ENCODE peak calls at places on chromosomes 6 and 20, in seven cellular contexts. F, B, Y, Q, P, X and J are unnamed samples.
A peak's percentile ranks its signal among the peaks of the same experiment; 100 is the strongest.

GRCh38 chr6:105550961-105551625 is 148.2 kb upstream of the PREP start:
- DNase-seq in F (no peak), B (no peak), Y (no peak), Q (no peak), P (no peak), X (no peak), J (no peak)

GRCh38 chr6:130322673-130323268 is 43.0 kb upstream of the TMEM200A start:
- DNase-seq in F (no peak), B (peak; percentile 55), Y (peak; percentile 17), Q (peak; percentile 20), P (no peak), X (peak; percentile 43), J (peak; percentile 27)

GRCh38 chr20:55544638-55545037 is 460.7 kb downstream of the CBLN4 start:
- DNase-seq in F (no peak), B (no peak), Y (no peak), Q (no peak), P (no peak), X (no peak), J (no peak)

GRCh38 chr20:62733250-62733842 is 24.7 kb downstream of the NTSR1 start:
- DNase-seq in F (no peak), B (no peak), Y (no peak), Q (no peak), P (peak; percentile 19), X (peak; percentile 8), J (no peak)

GRCh38 chr20:53571555-53572286 is 21.9 kb downstream of the ZNF217 start:
- DNase-seq in F (no peak), B (no peak), Y (no peak), Q (no peak), P (peak; percentile 27), X (no peak), J (no peak)

GRCh38 chr6:170402318-170403040 is 95.9 kb downstream of the FAM120B start:
- DNase-seq in F (no peak), B (no peak), Y (no peak), Q (no peak), P (no peak), X (no peak), J (no peak)

GRCh38 chr6:159257846-159258245 is 88.6 kb downstream of the FNDC1 start:
- DNase-seq in F (no peak), B (no peak), Y (no peak), Q (no peak), P (no peak), X (no peak), J (no peak)

GRCh38 chr6:56104591-56104990 is 142.8 kb downstream of the COL21A1 start:
- DNase-seq in F (no peak), B (no peak), Y (no peak), Q (no peak), P (no peak), X (no peak), J (no peak)

GRCh38 chr6:5537967-5538366 is 276.7 kb downstream of the FARS2 start:
- DNase-seq in F (no peak), B (no peak), Y (no peak), Q (no peak), P (no peak), X (no peak), J (no peak)

GRCh38 chr6:79543886-79544285 is 6.7 kb upstream of the LCA5 start:
- DNase-seq in F (no peak), B (no peak), Y (no peak), Q (no peak), P (no peak), X (no peak), J (no peak)

GRCh38 chr6:134722429-134722828 is 227.5 kb downstream of the ALDH8A1 start:
- DNase-seq in F (no peak), B (no peak), Y (no peak), Q (no peak), P (no peak), X (no peak), J (no peak)

GRCh38 chr6:156102129-156102528 is 646.5 kb upstream of the NOX3 start:
- DNase-seq in F (no peak), B (no peak), Y (no peak), Q (no peak), P (no peak), X (peak; percentile 10), J (no peak)

GRCh38 chr6:75643173-75643572 is 41.5 kb downstream of the SENP6 start:
- DNase-seq in F (no peak), B (no peak), Y (no peak), Q (no peak), P (no peak), X (no peak), J (no peak)

GRCh38 chr6:132764370-132764769 is 6.7 kb upstream of the VNN2 start:
- DNase-seq in F (no peak), B (no peak), Y (no peak), Q (no peak), P (no peak), X (no peak), J (no peak)

GRCh38 chr6:52577778-52578473 is 1.1 kb upstream of the TRAM2 start:
- DNase-seq in F (no peak), B (no peak), Y (no peak), Q (no peak), P (no peak), X (no peak), J (no peak)

GRCh38 chr6:4133941-4134838 is 1.2 kb downstream of the ECI2 start:
- DNase-seq in F (no peak), B (peak; percentile 57), Y (no peak), Q (peak; percentile 25), P (no peak), X (peak; percentile 29), J (peak; percentile 36)

GRCh38 chr6:1542764-1543163 is 67.0 kb upstream of the FOXC1 start:
- DNase-seq in F (no peak), B (no peak), Y (no peak), Q (no peak), P (no peak), X (no peak), J (no peak)

GRCh38 chr20:5834436-5835005 is 84.3 kb downstream of the SHLD1 start:
- DNase-seq in F (no peak), B (no peak), Y (no peak), Q (no peak), P (no peak), X (no peak), J (no peak)

GRCh38 chr6:8065519-8065911 is 1.3 kb upstream of the BLOC1S5 start:
- DNase-seq in F (no peak), B (no peak), Y (peak; percentile 46), Q (no peak), P (no peak), X (no peak), J (no peak)

GRCh38 chr6:2245954-2246863 is 804 bp upstream of the GMDS start:
- DNase-seq in F (peak; percentile 86), B (peak; percentile 93), Y (no peak), Q (peak; percentile 84), P (peak; percentile 84), X (peak; percentile 93), J (no peak)

GRCh38 chr20:17747431-17747846 is 47.7 kb downstream of the BANF2 start:
- DNase-seq in F (no peak), B (peak; percentile 34), Y (no peak), Q (no peak), P (no peak), X (no peak), J (no peak)
- TF ChIP-seq POLR2A in F (no peak), B (no peak), Y (no peak), Q (no peak), P (no peak), X (no peak), J (no peak)

DNA sequence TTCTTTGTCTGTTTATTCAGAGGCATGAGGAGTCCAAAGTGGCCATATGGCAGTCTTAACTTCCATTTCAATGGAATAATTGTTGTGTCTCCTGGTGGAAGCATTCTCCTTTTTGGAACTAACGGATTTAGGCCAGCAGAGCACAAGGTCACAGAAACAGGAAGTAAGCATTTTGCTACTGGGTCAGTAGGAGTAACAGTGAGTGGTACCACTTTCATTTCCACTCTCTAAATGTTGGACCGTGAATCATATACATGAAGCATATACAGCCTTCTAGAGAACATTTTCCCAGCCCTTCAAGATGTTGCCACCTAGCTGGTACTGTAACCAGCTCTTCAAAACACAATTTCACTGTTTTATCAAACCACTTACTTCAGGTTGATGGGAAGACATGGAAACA is 182.8 kb downstream of the EYS start:
- DNase-seq in F (no peak), B (no peak), Y (no peak), Q (no peak), P (no peak), X (no peak), J (no peak)
- TF ChIP-seq CTCF in F (no peak), B (no peak), Y (no peak), Q (no peak), P (no peak), X (no peak), J (no peak)

DNA sequence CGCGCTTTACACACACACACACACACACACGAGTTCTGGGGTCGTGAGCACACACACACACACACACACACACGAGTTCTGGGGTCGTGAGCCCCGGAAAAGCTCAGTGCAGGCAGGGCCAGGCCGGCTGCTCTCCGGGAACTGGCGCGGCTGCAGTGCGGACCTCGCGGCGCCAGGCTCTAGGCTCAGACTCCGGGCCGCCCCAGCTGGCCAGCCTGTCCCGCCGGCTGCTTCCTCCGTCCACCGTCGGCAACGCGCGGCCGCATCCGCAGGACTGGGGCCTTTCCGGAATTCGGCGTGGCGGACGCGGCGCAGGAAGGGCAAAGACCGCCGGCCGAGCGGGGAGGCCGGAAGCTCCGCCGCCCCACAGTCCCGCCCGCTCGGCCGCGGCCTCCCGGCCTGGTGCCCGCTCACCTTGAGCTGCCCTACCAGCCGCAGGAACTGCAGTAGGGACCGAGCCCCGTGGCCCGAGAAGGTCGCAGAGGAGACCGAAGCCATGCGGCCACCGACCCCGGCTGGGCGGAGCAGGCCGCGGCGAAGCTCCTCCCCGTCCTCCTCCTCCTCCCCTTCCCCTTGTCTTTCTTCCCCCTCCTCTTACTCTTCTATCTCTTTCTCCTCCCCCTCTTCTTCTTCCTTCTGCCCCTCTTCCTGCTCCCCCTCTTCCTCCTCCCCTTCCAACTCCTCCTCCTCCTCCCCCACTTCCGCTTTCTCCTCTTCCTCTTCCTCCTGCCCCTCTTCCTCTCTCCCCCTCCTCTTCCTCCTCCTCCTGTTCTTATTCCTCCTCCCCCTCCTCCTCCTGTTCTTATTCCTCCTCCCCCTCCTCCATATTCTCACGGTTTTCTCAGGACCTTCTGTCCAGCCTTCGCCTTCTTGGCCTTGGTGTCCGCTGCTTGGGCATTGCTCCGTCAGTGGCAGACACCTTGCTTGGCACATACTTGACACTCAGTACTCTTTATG is at the start of gene HDDC2:
- DNase-seq in F (peak; percentile 84), B (peak; percentile 68), Y (no peak), Q (peak; percentile 34), P (peak; percentile 63), X (peak; percentile 75), J (peak; percentile 70)
- TF ChIP-seq POLR2AphosphoS5 in F (peak; percentile 23), B (peak; percentile 57), Y (no peak), Q (peak; percentile 24), P (peak; percentile 41), X (peak; percentile 53), J (peak; percentile 64)

GRCh38 chr20:49913399-49914047 is 1.8 kb downstream of the SPATA2 start:
- DNase-seq in F (no peak), B (no peak), Y (no peak), Q (no peak), P (no peak), X (no peak), J (no peak)

GRCh38 chr20:49915380-49916145 is at the start of gene SPATA2:
- DNase-seq in F (peak; percentile 99), B (peak; percentile 98), Y (peak; percentile 79), Q (peak; percentile 93), P (peak; percentile 95), X (peak; percentile 97), J (peak; percentile 95)

GRCh38 chr20:49915118-49915379 is 280 bp downstream of the SPATA2 start:
- DNase-seq in F (no peak), B (no peak), Y (no peak), Q (no peak), P (no peak), X (no peak), J (no peak)

GRCh38 chr20:49916146-49917002 is 1.0 kb upstream of the SPATA2 start:
- DNase-seq in F (peak; percentile 43), B (peak; percentile 100), Y (no peak), Q (peak; percentile 55), P (no peak), X (peak; percentile 77), J (no peak)

GRCh38 chr20:49914310-49915117 is 815 bp downstream of the SPATA2 start:
- DNase-seq in F (no peak), B (no peak), Y (no peak), Q (no peak), P (no peak), X (no peak), J (no peak)
- TF ChIP-seq POLR2A in F (no peak), B (no peak), Y (no peak), Q (no peak), P (no peak), X (no peak), J (no peak)